ENCODE peak calls at places on chromosomes 5 and 9, in nine cellular contexts. One of them, this sample, is unnamed.

GRCh38 chr9:110152704-110153374 is 55.1 kb downstream of the C9orf152 start:
- DNase-seq in NCI-H1105: peak
- DNase-seq in right lobe of liver: no peak
- DNase-seq in IMR-90: peak
- DNase-seq in CD8-positive, alpha-beta T cell: no peak
- DNase-seq in heart right ventricle: no peak
- DNase-seq in frontal cortex: no peak
- DNase-seq in AG09319: no peak
- DNase-seq in AG08395: peak
- DNase-seq in this sample: peak

GRCh38 chr5:55467862-55468551 is 66.8 kb downstream of the PLPP1 start:
- DNase-seq in NCI-H1105: no peak
- DNase-seq in right lobe of liver: no peak
- DNase-seq in IMR-90: no peak
- DNase-seq in CD8-positive, alpha-beta T cell: no peak
- DNase-seq in heart right ventricle: no peak
- DNase-seq in frontal cortex: no peak
- DNase-seq in AG09319: no peak
- DNase-seq in AG08395: no peak
- DNase-seq in this sample: no peak

GRCh38 chr5:180135128-180135955 is 63.8 kb upstream of the RNF130 start:
- DNase-seq in NCI-H1105: no peak
- DNase-seq in right lobe of liver: peak
- DNase-seq in IMR-90: peak
- DNase-seq in CD8-positive, alpha-beta T cell: peak
- DNase-seq in heart right ventricle: no peak
- DNase-seq in frontal cortex: no peak
- DNase-seq in AG09319: no peak
- DNase-seq in AG08395: peak
- DNase-seq in this sample: peak

GRCh38 chr9:131739988-131740648 is at the start of gene RAPGEF1:
- DNase-seq in NCI-H1105: peak
- DNase-seq in right lobe of liver: peak
- DNase-seq in IMR-90: no peak
- DNase-seq in CD8-positive, alpha-beta T cell: peak
- DNase-seq in heart right ventricle: peak
- DNase-seq in frontal cortex: peak
- DNase-seq in AG09319: no peak
- DNase-seq in AG08395: peak
- DNase-seq in this sample: peak

GRCh38 chr5:17625686-17626085 is 6.2 kb upstream of the TAF11L13 start:
- DNase-seq in NCI-H1105: no peak
- DNase-seq in right lobe of liver: no peak
- DNase-seq in IMR-90: no peak
- DNase-seq in CD8-positive, alpha-beta T cell: no peak
- DNase-seq in heart right ventricle: no peak
- DNase-seq in frontal cortex: no peak
- DNase-seq in AG09319: no peak
- DNase-seq in AG08395: no peak
- DNase-seq in this sample: no peak

GRCh38 chr9:117783828-117784227 is 79.6 kb downstream of the TLR4 start:
- DNase-seq in NCI-H1105: no peak
- DNase-seq in right lobe of liver: no peak
- DNase-seq in IMR-90: no peak
- DNase-seq in CD8-positive, alpha-beta T cell: no peak
- DNase-seq in heart right ventricle: no peak
- DNase-seq in frontal cortex: no peak
- DNase-seq in AG09319: no peak
- DNase-seq in AG08395: no peak
- DNase-seq in this sample: no peak

GRCh38 chr9:108811944-108812343 is 43.8 kb downstream of the ACTL7B start:
- DNase-seq in NCI-H1105: peak
- DNase-seq in right lobe of liver: no peak
- DNase-seq in IMR-90: no peak
- DNase-seq in CD8-positive, alpha-beta T cell: no peak
- DNase-seq in heart right ventricle: no peak
- DNase-seq in frontal cortex: no peak
- DNase-seq in AG09319: no peak
- DNase-seq in AG08395: no peak
- DNase-seq in this sample: no peak

GRCh38 chr5:136133416-136134383 is 1.1 kb downstream of the SMAD5 start:
- DNase-seq in NCI-H1105: no peak
- DNase-seq in right lobe of liver: peak
- DNase-seq in IMR-90: peak
- DNase-seq in CD8-positive, alpha-beta T cell: peak
- DNase-seq in heart right ventricle: peak
- DNase-seq in frontal cortex: no peak
- DNase-seq in AG09319: peak
- DNase-seq in AG08395: peak
- DNase-seq in this sample: peak

GRCh38 chr5:131634996-131635754 is at the start of gene RAPGEF6:
- DNase-seq in NCI-H1105: peak
- DNase-seq in right lobe of liver: peak
- DNase-seq in IMR-90: peak
- DNase-seq in CD8-positive, alpha-beta T cell: peak
- DNase-seq in heart right ventricle: peak
- DNase-seq in frontal cortex: peak
- DNase-seq in AG09319: peak
- DNase-seq in AG08395: peak
- DNase-seq in this sample: peak

GRCh38 chr9:27394826-27395201 is 97.9 kb upstream of the EQTN start:
- DNase-seq in NCI-H1105: no peak
- DNase-seq in right lobe of liver: no peak
- DNase-seq in IMR-90: no peak
- DNase-seq in CD8-positive, alpha-beta T cell: no peak
- DNase-seq in heart right ventricle: no peak
- DNase-seq in frontal cortex: no peak
- DNase-seq in AG09319: no peak
- DNase-seq in AG08395: no peak
- DNase-seq in this sample: no peak

GRCh38 chr9:19424176-19424779 is 15.5 kb downstream of the ACER2 start:
- DNase-seq in NCI-H1105: no peak
- DNase-seq in right lobe of liver: no peak
- DNase-seq in IMR-90: no peak
- DNase-seq in CD8-positive, alpha-beta T cell: no peak
- DNase-seq in heart right ventricle: no peak
- DNase-seq in frontal cortex: no peak
- DNase-seq in AG09319: no peak
- DNase-seq in AG08395: no peak
- DNase-seq in this sample: peak

GRCh38 chr9:109894921-109895758 is 115.1 kb downstream of the PALM2AKAP2 start:
- DNase-seq in NCI-H1105: no peak
- DNase-seq in right lobe of liver: no peak
- DNase-seq in IMR-90: peak
- DNase-seq in CD8-positive, alpha-beta T cell: no peak
- DNase-seq in heart right ventricle: no peak
- DNase-seq in frontal cortex: no peak
- DNase-seq in AG09319: no peak
- DNase-seq in AG08395: peak
- DNase-seq in this sample: peak

GRCh38 chr9:19102181-19102630 is 498 bp downstream of the HAUS6 start:
- DNase-seq in NCI-H1105: no peak
- DNase-seq in right lobe of liver: peak
- DNase-seq in IMR-90: peak
- DNase-seq in CD8-positive, alpha-beta T cell: peak
- DNase-seq in heart right ventricle: no peak
- DNase-seq in frontal cortex: no peak
- DNase-seq in AG09319: no peak
- DNase-seq in AG08395: peak
- DNase-seq in this sample: peak

GRCh38 chr5:76999451-76999850 is 30.8 kb upstream of the AGGF1 start:
- DNase-seq in NCI-H1105: no peak
- DNase-seq in right lobe of liver: no peak
- DNase-seq in IMR-90: peak
- DNase-seq in CD8-positive, alpha-beta T cell: no peak
- DNase-seq in heart right ventricle: no peak
- DNase-seq in frontal cortex: no peak
- DNase-seq in AG09319: peak
- DNase-seq in AG08395: peak
- DNase-seq in this sample: peak

GRCh38 chr5:177996660-177997318 is 747 bp upstream of the PROP1 start:
- DNase-seq in NCI-H1105: no peak
- DNase-seq in right lobe of liver: no peak
- DNase-seq in IMR-90: no peak
- DNase-seq in CD8-positive, alpha-beta T cell: no peak
- DNase-seq in heart right ventricle: no peak
- DNase-seq in frontal cortex: no peak
- DNase-seq in AG09319: no peak
- DNase-seq in AG08395: no peak
- DNase-seq in this sample: no peak

GRCh38 chr9:96217756-96218693 is 84.0 kb downstream of the HSD17B3 start:
- DNase-seq in NCI-H1105: peak
- DNase-seq in right lobe of liver: peak
- DNase-seq in IMR-90: peak
- DNase-seq in CD8-positive, alpha-beta T cell: peak
- DNase-seq in heart right ventricle: peak
- DNase-seq in frontal cortex: peak
- DNase-seq in AG09319: peak
- DNase-seq in AG08395: peak
- DNase-seq in this sample: peak

GRCh38 chr5:149320791-149321330 is 24.4 kb upstream of the GRPEL2 start:
- DNase-seq in NCI-H1105: peak
- DNase-seq in right lobe of liver: peak
- DNase-seq in IMR-90: peak
- DNase-seq in CD8-positive, alpha-beta T cell: no peak
- DNase-seq in heart right ventricle: peak
- DNase-seq in frontal cortex: no peak
- DNase-seq in AG09319: peak
- DNase-seq in AG08395: peak
- DNase-seq in this sample: peak

GRCh38 chr5:91598216-91598615 is 215.1 kb upstream of the ARRDC3 start:
- DNase-seq in NCI-H1105: peak
- DNase-seq in right lobe of liver: no peak
- DNase-seq in IMR-90: no peak
- DNase-seq in CD8-positive, alpha-beta T cell: no peak
- DNase-seq in heart right ventricle: no peak
- DNase-seq in frontal cortex: no peak
- DNase-seq in AG09319: no peak
- DNase-seq in AG08395: no peak
- DNase-seq in this sample: no peak

GRCh38 chr5:101678494-101679193 is 617.4 kb downstream of the SLCO4C1 start:
- DNase-seq in NCI-H1105: peak
- DNase-seq in right lobe of liver: no peak
- DNase-seq in IMR-90: peak
- DNase-seq in CD8-positive, alpha-beta T cell: no peak
- DNase-seq in heart right ventricle: peak
- DNase-seq in frontal cortex: no peak
- DNase-seq in AG09319: peak
- DNase-seq in AG08395: peak
- DNase-seq in this sample: peak

GRCh38 chr9:31372796-31373587 is 1011.5 kb upstream of the ACO1 start:
- DNase-seq in NCI-H1105: no peak
- DNase-seq in right lobe of liver: no peak
- DNase-seq in IMR-90: no peak
- DNase-seq in CD8-positive, alpha-beta T cell: no peak
- DNase-seq in heart right ventricle: no peak
- DNase-seq in frontal cortex: no peak
- DNase-seq in AG09319: no peak
- DNase-seq in AG08395: no peak
- DNase-seq in this sample: no peak

GRCh38 chr9:132094314-132094791 is 14.7 kb upstream of the MED27 start:
- DNase-seq in NCI-H1105: no peak
- DNase-seq in right lobe of liver: no peak
- DNase-seq in IMR-90: peak
- DNase-seq in CD8-positive, alpha-beta T cell: no peak
- DNase-seq in heart right ventricle: no peak
- DNase-seq in frontal cortex: no peak
- DNase-seq in AG09319: peak
- DNase-seq in AG08395: no peak
- DNase-seq in this sample: no peak

GRCh38 chr9:109382182-109382581 is 61.3 kb upstream of the EPB41L4B start:
- DNase-seq in NCI-H1105: no peak
- DNase-seq in right lobe of liver: no peak
- DNase-seq in IMR-90: no peak
- DNase-seq in CD8-positive, alpha-beta T cell: no peak
- DNase-seq in heart right ventricle: no peak
- DNase-seq in frontal cortex: no peak
- DNase-seq in AG09319: no peak
- DNase-seq in AG08395: no peak
- DNase-seq in this sample: no peak

GRCh38 chr5:129672006-129672405 is 75.9 kb upstream of the MINAR2 start:
- DNase-seq in NCI-H1105: no peak
- DNase-seq in right lobe of liver: no peak
- DNase-seq in IMR-90: no peak
- DNase-seq in CD8-positive, alpha-beta T cell: no peak
- DNase-seq in heart right ventricle: no peak
- DNase-seq in frontal cortex: no peak
- DNase-seq in AG09319: no peak
- DNase-seq in AG08395: no peak
- DNase-seq in this sample: no peak

GRCh38 chr9:8241201-8241600 is 441.6 kb upstream of the DMAC1 start:
- DNase-seq in NCI-H1105: no peak
- DNase-seq in right lobe of liver: no peak
- DNase-seq in IMR-90: no peak
- DNase-seq in CD8-positive, alpha-beta T cell: no peak
- DNase-seq in heart right ventricle: no peak
- DNase-seq in frontal cortex: no peak
- DNase-seq in AG09319: no peak
- DNase-seq in AG08395: no peak
- DNase-seq in this sample: no peak

GRCh38 chr9:71783120-71783523 is 14.8 kb upstream of the CEMIP2 start:
- DNase-seq in NCI-H1105: no peak
- DNase-seq in right lobe of liver: peak
- DNase-seq in IMR-90: peak
- DNase-seq in CD8-positive, alpha-beta T cell: peak
- DNase-seq in heart right ventricle: peak
- DNase-seq in frontal cortex: no peak
- DNase-seq in AG09319: no peak
- DNase-seq in AG08395: no peak
- DNase-seq in this sample: peak

GRCh38 chr5:132760601-132761317 is 13.5 kb downstream of the CCNI2 start:
- DNase-seq in NCI-H1105: no peak
- DNase-seq in right lobe of liver: no peak
- DNase-seq in IMR-90: no peak
- DNase-seq in CD8-positive, alpha-beta T cell: no peak
- DNase-seq in heart right ventricle: no peak
- DNase-seq in frontal cortex: no peak
- DNase-seq in AG09319: no peak
- DNase-seq in AG08395: no peak
- DNase-seq in this sample: no peak

GRCh38 chr5:132270345-132270685 is 12.8 kb downstream of the PDLIM4 start:
- DNase-seq in NCI-H1105: no peak
- DNase-seq in right lobe of liver: no peak
- DNase-seq in IMR-90: no peak
- DNase-seq in CD8-positive, alpha-beta T cell: no peak
- DNase-seq in heart right ventricle: no peak
- DNase-seq in frontal cortex: no peak
- DNase-seq in AG09319: no peak
- DNase-seq in AG08395: no peak
- DNase-seq in this sample: no peak

GRCh38 chr5:9350301-9350797 is 195.5 kb downstream of the SEMA5A start:
- DNase-seq in NCI-H1105: no peak
- DNase-seq in right lobe of liver: no peak
- DNase-seq in IMR-90: peak
- DNase-seq in CD8-positive, alpha-beta T cell: no peak
- DNase-seq in heart right ventricle: no peak
- DNase-seq in frontal cortex: no peak
- DNase-seq in AG09319: no peak
- DNase-seq in AG08395: peak
- DNase-seq in this sample: peak

GRCh38 chr5:83146441-83146840 is 69.1 kb downstream of the XRCC4 start:
- DNase-seq in NCI-H1105: no peak
- DNase-seq in right lobe of liver: no peak
- DNase-seq in IMR-90: no peak
- DNase-seq in CD8-positive, alpha-beta T cell: no peak
- DNase-seq in heart right ventricle: no peak
- DNase-seq in frontal cortex: no peak
- DNase-seq in AG09319: no peak
- DNase-seq in AG08395: no peak
- DNase-seq in this sample: no peak

GRCh38 chr5:7053528-7054209 is 340.4 kb downstream of the TENT4A start:
- DNase-seq in NCI-H1105: no peak
- DNase-seq in right lobe of liver: no peak
- DNase-seq in IMR-90: no peak
- DNase-seq in CD8-positive, alpha-beta T cell: no peak
- DNase-seq in heart right ventricle: no peak
- DNase-seq in frontal cortex: no peak
- DNase-seq in AG09319: no peak
- DNase-seq in AG08395: no peak
- DNase-seq in this sample: no peak

GRCh38 chr5:107808671-107809137 is 138.0 kb upstream of the EFNA5 start:
- DNase-seq in NCI-H1105: peak
- DNase-seq in right lobe of liver: no peak
- DNase-seq in IMR-90: no peak
- DNase-seq in CD8-positive, alpha-beta T cell: no peak
- DNase-seq in heart right ventricle: no peak
- DNase-seq in frontal cortex: no peak
- DNase-seq in AG09319: no peak
- DNase-seq in AG08395: no peak
- DNase-seq in this sample: peak

This sample was measured in AG20443.